ENCODE peak calls at places on chromosomes 16 and 17, in four cellular contexts. G is ELR, D is heart left ventricle, R is HFFc6. B is an unnamed sample.

GRCh38 chr17:38354466-38354865 is 2.8 kb downstream of the SOCS7 start:
- DNase-seq in D (no peak), G (no peak), R (no peak), B (no peak)

GRCh38 chr17:66214893-66215528 is 14.2 kb downstream of the APOH start:
- DNase-seq in D (no peak), R (no peak), G (no peak), B (no peak)

GRCh38 chr16:70638814-70639792 is 7.3 kb upstream of the IL34 start:
- DNase-seq in R (peak; percentile 75), G (no peak), D (no peak), B (no peak)

GRCh38 chr17:67059372-67059771 is 15.0 kb downstream of the CACNG1 start:
- DNase-seq in D (no peak), G (no peak), R (no peak), B (no peak)

GRCh38 chr17:30576326-30576861 is 99.2 kb downstream of the GOSR1 start:
- DNase-seq in G (no peak), R (no peak), D (no peak), B (no peak)

GRCh38 chr16:3171181-3171854 is 16.7 kb upstream of the OR1F1 start:
- DNase-seq in D (no peak), G (no peak), R (no peak), B (no peak)

GRCh38 chr17:42979511-42980273 is at the start of gene PTGES3L:
- DNase-seq in G (peak; percentile 62), D (peak; percentile 79), R (peak; percentile 38), B (peak; percentile 35)

GRCh38 chr17:76138234-76138895 is 2.7 kb downstream of the FOXJ1 start:
- DNase-seq in R (no peak), G (no peak), D (no peak), B (no peak)

GRCh38 chr17:73690581-73691135 is 46.4 kb upstream of the SDK2 start:
- DNase-seq in D (no peak), G (no peak), R (no peak), B (no peak)

GRCh38 chr17:62994931-62995330 is 28.9 kb downstream of the TANC2 start:
- DNase-seq in D (no peak), R (no peak), G (peak; percentile 12), B (no peak)

GRCh38 chr16:74561626-74562025 is 45.3 kb downstream of the GLG1 start:
- DNase-seq in R (no peak), G (no peak), D (no peak), B (no peak)

GRCh38 chr17:31008374-31009035 is 37.7 kb downstream of the RNF135 start:
- DNase-seq in D (peak; percentile 63), G (peak; percentile 79), R (peak; percentile 46), B (peak; percentile 44)

GRCh38 chr16:22257440-22257839 is 39.8 kb upstream of the POLR3E start:
- DNase-seq in D (no peak), R (no peak), G (no peak), B (no peak)

GRCh38 chr17:16584273-16584995 is 15.4 kb upstream of the ZNF287 start:
- DNase-seq in D (peak; percentile 95), R (peak; percentile 73), G (peak; percentile 91), B (peak; percentile 91)

GRCh38 chr17:73205326-73205980 is 12.6 kb downstream of the COG1 start:
- DNase-seq in G (no peak), R (no peak), D (no peak), B (no peak)

GRCh38 chr17:47317119-47317518 is 6.6 kb upstream of the EFCAB13 start:
- DNase-seq in D (no peak), R (no peak), G (no peak), B (peak; percentile 79)

GRCh38 chr17:38898291-38898679 is 27.1 kb upstream of the LASP1NB start:
- DNase-seq in R (no peak), G (no peak), D (no peak), B (no peak)

GRCh38 chr17:2421315-2422147 is 20.7 kb upstream of the MNT start:
- DNase-seq in G (peak; percentile 41), R (no peak), D (no peak), B (no peak)

GRCh38 chr16:75754126-75754525 is 27.8 kb upstream of the CPHXL start:
- DNase-seq in R (peak; percentile 23), G (peak; percentile 6), D (no peak), B (no peak)

GRCh38 chr17:28216032-28216431 is 103.0 kb upstream of the TMEM97 start:
- DNase-seq in D (no peak), G (no peak), R (no peak), B (no peak)

GRCh38 chr16:58040945-58041627 is 15.5 kb downstream of the MMP15 start:
- DNase-seq in D (no peak), R (no peak), G (no peak), B (no peak)

GRCh38 chr17:50961282-50962220 is 95.4 kb upstream of the TOB1 start:
- DNase-seq in D (no peak), G (no peak), R (no peak), B (no peak)

GRCh38 chr16:620700-621525 is 9.9 kb upstream of the WFIKKN1 start:
- DNase-seq in R (no peak), G (no peak), D (peak; percentile 24), B (no peak)

GRCh38 chr17:2212328-2212981 is 91.1 kb downstream of the SMG6 start:
- DNase-seq in R (peak; percentile 73), G (peak; percentile 62), D (peak; percentile 64), B (peak; percentile 84)

GRCh38 chr16:52050418-52050817 is 496.5 kb downstream of the TOX3 start:
- DNase-seq in R (no peak), D (no peak), G (peak; percentile 34), B (no peak)

GRCh38 chr16:74297296-74297665 is 667 bp downstream of the PSMD7 start:
- DNase-seq in R (no peak), G (peak; percentile 69), D (peak; percentile 32), B (no peak)

GRCh38 chr16:67571981-67572431 is 9.7 kb downstream of the CTCF start:
- DNase-seq in D (no peak), R (peak; percentile 73), G (peak; percentile 77), B (no peak)

GRCh38 chr17:64005734-64006167 is 7.6 kb downstream of the PRR29 start:
- DNase-seq in R (no peak), D (no peak), G (no peak), B (no peak)

GRCh38 chr16:6672507-6672906 is 660.1 kb upstream of the RBFOX1 start:
- DNase-seq in R (no peak), G (no peak), D (no peak), B (no peak)

GRCh38 chr16:23082161-23082788 is 67.0 kb downstream of the USP31 start:
- DNase-seq in G (no peak), D (peak; percentile 58), R (no peak), B (no peak)

GRCh38 chr17:45261577-45262515 is at the start of gene SPATA32:
- DNase-seq in G (peak; percentile 59), D (peak; percentile 82), R (no peak), B (peak; percentile 74)

GRCh38 chr16:88867561-88868246 is 1.2 kb upstream of the PABPN1L start:
- DNase-seq in D (no peak), G (no peak), R (no peak), B (no peak)

GRCh38 chr17:12231027-12231682 is 210.5 kb downstream of the MAP2K4 start:
- DNase-seq in G (peak; percentile 31), R (peak; percentile 41), D (no peak), B (no peak)

GRCh38 chr16:84806256-84806889 is 13.4 kb upstream of the CRISPLD2 start:
- DNase-seq in R (peak; percentile 95), G (peak; percentile 99), D (peak; percentile 81), B (peak; percentile 58)

GRCh38 chr16:11386791-11387546 is 41.7 kb downstream of the RMI2 start:
- DNase-seq in R (no peak), D (peak; percentile 55), G (no peak), B (peak; percentile 51)

GRCh38 chr16:87608400-87608985 is 6.2 kb downstream of the JPH3 start:
- DNase-seq in D (peak; percentile 61), G (peak; percentile 64), R (peak; percentile 48), B (peak; percentile 73)

GRCh38 chr17:1485311-1485747 is 7.2 kb downstream of the MYO1C start:
- DNase-seq in G (peak; percentile 61), D (peak; percentile 80), R (no peak), B (no peak)

GRCh38 chr16:67423015-67423414 is 6.7 kb upstream of the ZDHHC1 start:
- DNase-seq in D (no peak), R (no peak), G (no peak), B (no peak)

GRCh38 chr17:75927286-75927922 is 13.4 kb downstream of the FBF1 start:
- DNase-seq in G (peak; percentile 35), R (no peak), D (no peak), B (no peak)